ENCODE peak calls at places on chromosome 14, in eight cellular contexts. A, Q, Z, S, T, G, P and L are unnamed samples.

GRCh38 chr14:30855345-30856037 is 18.9 kb upstream of the COCH start:
- DNase-seq in A (no peak), Q (no peak), Z (peak), S (no peak), T (no peak), G (no peak), P (no peak), L (no peak)

GRCh38 chr14:77457115-77457521 is 283 bp downstream of the VIPAS39 start:
- DNase-seq in A (no peak), Q (no peak), Z (no peak), S (no peak), T (no peak), G (no peak), P (no peak), L (peak)

GRCh38 chr14:37172024-37172869 is at the start of gene SLC25A21:
- DNase-seq in A (peak), Q (peak), Z (no peak), S (peak), T (peak), G (peak), P (peak), L (peak)

GRCh38 chr14:75232597-75232996 is 46.0 kb upstream of the FOS start:
- DNase-seq in A (no peak), Q (no peak), Z (no peak), S (no peak), T (no peak), G (no peak), P (no peak), L (no peak)

GRCh38 chr14:80770114-80770917 is 171.2 kb downstream of the CEP128 start:
- DNase-seq in A (no peak), Q (no peak), Z (no peak), S (no peak), T (no peak), G (no peak), P (no peak), L (no peak)

GRCh38 chr14:58846682-58847465 is 209.1 kb downstream of the DACT1 start:
- DNase-seq in A (no peak), Q (no peak), Z (no peak), S (peak), T (no peak), G (no peak), P (no peak), L (no peak)

GRCh38 chr14:89576132-89576923 is 159.3 kb upstream of the FOXN3 start:
- DNase-seq in A (no peak), Q (no peak), Z (no peak), S (peak), T (no peak), G (no peak), P (no peak), L (peak)

GRCh38 chr14:21042918-21043317 is 756 bp downstream of the RNASE7 start:
- DNase-seq in A (no peak), Q (no peak), Z (no peak), S (no peak), T (no peak), G (no peak), P (no peak), L (no peak)

GRCh38 chr14:71250347-71250746 is 343.1 kb downstream of the PCNX1 start:
- DNase-seq in A (no peak), Q (no peak), Z (no peak), S (no peak), T (no peak), G (no peak), P (no peak), L (no peak)

GRCh38 chr14:58899317-58899713 is 261.6 kb downstream of the DACT1 start:
- DNase-seq in A (no peak), Q (no peak), Z (no peak), S (no peak), T (no peak), G (no peak), P (no peak), L (no peak)

GRCh38 chr14:68263563-68264350 is 444.2 kb downstream of the RAD51B start:
- DNase-seq in A (no peak), Q (no peak), Z (no peak), S (no peak), T (no peak), G (no peak), P (no peak), L (no peak)

GRCh38 chr14:90804776-90805391 is 11.3 kb downstream of the TTC7B start:
- DNase-seq in A (no peak), Q (no peak), Z (no peak), S (no peak), T (no peak), G (no peak), P (no peak), L (no peak)

GRCh38 chr14:55446127-55446736 is 5.8 kb upstream of the TBPL2 start:
- DNase-seq in A (peak), Q (no peak), Z (no peak), S (peak), T (peak), G (peak), P (no peak), L (peak)

GRCh38 chr14:106060576-106060975 is 534.2 kb downstream of the TMEM121 start:
- DNase-seq in A (no peak), Q (no peak), Z (no peak), S (no peak), T (no peak), G (no peak), P (no peak), L (no peak)

GRCh38 chr14:86796221-86797074 is 1196.5 kb downstream of the GALC start:
- DNase-seq in A (no peak), Q (no peak), Z (no peak), S (no peak), T (no peak), G (no peak), P (no peak), L (no peak)

GRCh38 chr14:77965919-77966435 is 166.1 kb downstream of the ADCK1 start:
- DNase-seq in A (peak), Q (peak), Z (peak), S (peak), T (no peak), G (peak), P (no peak), L (no peak)

DNA sequence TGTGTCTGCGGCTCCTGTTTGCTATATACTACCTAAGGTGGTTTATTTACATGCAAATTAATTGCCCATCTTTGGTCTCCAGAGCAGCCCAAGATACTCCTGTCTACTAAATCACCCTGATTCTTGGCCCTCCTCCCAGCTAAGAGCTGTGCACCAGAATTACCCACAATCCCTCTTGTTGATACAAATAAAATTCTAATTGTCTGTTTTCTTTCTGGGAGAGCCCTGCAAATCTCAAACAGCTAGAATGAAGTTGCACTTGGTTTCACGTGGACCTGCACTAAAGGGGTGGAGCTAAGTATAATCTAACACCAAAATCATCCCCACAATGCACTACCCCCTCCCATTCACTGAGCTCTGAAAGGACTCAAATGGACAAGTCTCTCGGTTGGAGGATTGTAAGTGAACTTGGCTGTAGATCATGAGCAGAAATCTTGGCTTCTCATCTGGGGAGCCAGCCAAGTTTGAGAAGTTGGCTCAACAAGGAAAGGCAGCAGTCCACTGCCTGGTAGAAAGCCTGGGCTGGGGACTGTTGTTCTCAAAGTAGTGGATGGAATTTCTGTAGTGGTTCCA is 6.6 kb downstream of the MAX start:
- DNase-seq in A (peak), Q (no peak), Z (no peak), S (no peak), T (peak), G (no peak), P (no peak), L (peak)
- TF ChIP-seq POLR2AphosphoS5 in A (peak), Q (no peak), Z (no peak), S (no peak), T (peak), G (no peak), P (no peak), L (peak)

GRCh38 chr14:24106672-24107271 is 7.8 kb upstream of the DCAF11 start:
- DNase-seq in A (no peak), Q (no peak), Z (no peak), S (no peak), T (no peak), G (no peak), P (no peak), L (no peak)
- TF ChIP-seq POLR2AphosphoS5 in A (no peak), Q (no peak), Z (no peak), S (no peak), T (no peak), G (no peak), P (no peak), L (no peak)

DNA sequence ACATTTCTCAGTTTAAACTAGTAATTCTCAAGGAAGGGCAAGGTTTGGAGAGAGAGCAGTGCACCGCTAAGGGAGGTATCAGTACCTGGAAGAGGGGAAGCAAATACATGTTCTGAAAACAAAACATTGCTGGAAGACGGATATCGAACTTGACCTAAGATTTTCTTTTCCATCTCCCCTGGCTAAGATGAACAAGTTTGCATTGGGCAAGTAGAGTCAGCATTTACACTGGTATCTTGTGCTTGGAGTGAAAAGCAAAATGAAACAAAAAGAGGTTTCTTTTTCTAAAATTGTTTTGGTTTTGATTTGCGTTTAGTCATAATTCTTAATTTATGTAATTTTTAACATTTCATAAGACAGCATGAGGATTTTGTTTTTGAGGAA is 881.5 kb downstream of the NRXN3 start:
- DNase-seq in A (no peak), Q (no peak), Z (no peak), S (no peak), T (no peak), G (no peak), P (no peak), L (no peak)
- TF ChIP-seq POLR2AphosphoS5 in A (no peak), Q (no peak), Z (no peak), S (no peak), T (no peak), G (no peak), P (no peak), L (no peak)

GRCh38 chr14:94077111-94077821 is 3.7 kb downstream of the DDX24 start:
- DNase-seq in A (no peak), Q (no peak), Z (no peak), S (no peak), T (no peak), G (no peak), P (no peak), L (no peak)

GRCh38 chr14:94077823-94078222 is 3.2 kb downstream of the DDX24 start:
- DNase-seq in A (no peak), Q (no peak), Z (no peak), S (no peak), T (no peak), G (no peak), P (no peak), L (no peak)

GRCh38 chr14:94081386-94081820 is 293 bp downstream of the IFI27L1 start:
- DNase-seq in A (no peak), Q (no peak), Z (no peak), S (no peak), T (peak), G (no peak), P (no peak), L (no peak)

GRCh38 chr14:94079891-94080605 is 954 bp downstream of the DDX24 start:
- DNase-seq in A (no peak), Q (no peak), Z (no peak), S (no peak), T (no peak), G (no peak), P (no peak), L (no peak)

DNA sequence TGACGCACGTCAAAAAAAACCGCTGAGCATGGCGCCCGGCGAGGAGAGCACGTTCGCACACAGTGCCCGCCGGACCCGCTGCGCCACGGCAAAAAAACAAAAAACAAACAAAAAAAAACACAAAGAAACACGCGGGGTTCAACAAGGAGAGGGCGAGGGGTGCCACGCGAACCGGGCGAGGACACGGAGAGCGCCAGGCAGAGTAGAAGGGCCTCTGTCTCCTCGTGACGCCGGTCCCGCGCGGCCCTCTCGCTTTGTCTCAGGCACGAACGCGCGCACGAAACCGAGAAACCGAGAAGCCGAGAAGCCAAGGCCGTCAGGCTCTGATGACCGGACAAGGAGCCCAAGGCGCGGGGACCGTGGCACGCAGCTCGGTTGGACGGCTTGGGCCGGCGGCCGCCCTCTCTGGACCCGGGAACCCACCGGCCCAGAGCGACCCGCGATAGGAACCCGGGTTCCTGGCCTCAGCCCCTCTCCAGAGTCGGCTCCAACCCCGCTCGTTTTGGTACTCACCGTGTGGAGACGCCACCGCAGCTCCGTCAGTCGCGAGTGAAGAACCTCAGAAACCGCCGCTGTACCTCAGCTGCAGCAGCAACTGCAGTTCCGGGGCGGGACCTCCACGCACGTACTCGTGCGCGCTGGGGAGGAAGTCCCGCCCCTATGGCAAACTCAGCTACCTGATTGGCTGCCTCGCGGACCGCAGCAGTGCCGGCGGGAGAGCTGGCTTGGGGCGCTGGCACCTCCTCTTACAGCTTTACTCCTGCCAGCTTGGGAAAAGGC is at the start of the genes DDX24 and IFI27L1:
- DNase-seq in A (peak), Q (peak), Z (peak), S (peak), T (peak), G (peak), P (peak), L (peak)
- TF ChIP-seq POLR2AphosphoS5 in A (peak), Q (peak), Z (peak), S (peak), T (peak), G (peak), P (peak), L (peak)

GRCh38 chr14:34043627-34044372 is 92.9 kb upstream of the EGLN3 start:
- DNase-seq in A (no peak), Q (no peak), Z (peak), S (peak), T (no peak), G (peak), P (no peak), L (no peak)
- TF ChIP-seq POLR2AphosphoS5 in A (no peak), Q (no peak), Z (peak), S (no peak), T (no peak), G (no peak), P (no peak), L (no peak)

GRCh38 chr14:52455291-52456088 is 96.8 kb downstream of the TXNDC16 start:
- DNase-seq in A (no peak), Q (no peak), Z (no peak), S (no peak), T (no peak), G (no peak), P (no peak), L (no peak)
- TF ChIP-seq POLR2AphosphoS5 in A (peak), Q (no peak), Z (no peak), S (no peak), T (no peak), G (no peak), P (no peak), L (peak)

DNA sequence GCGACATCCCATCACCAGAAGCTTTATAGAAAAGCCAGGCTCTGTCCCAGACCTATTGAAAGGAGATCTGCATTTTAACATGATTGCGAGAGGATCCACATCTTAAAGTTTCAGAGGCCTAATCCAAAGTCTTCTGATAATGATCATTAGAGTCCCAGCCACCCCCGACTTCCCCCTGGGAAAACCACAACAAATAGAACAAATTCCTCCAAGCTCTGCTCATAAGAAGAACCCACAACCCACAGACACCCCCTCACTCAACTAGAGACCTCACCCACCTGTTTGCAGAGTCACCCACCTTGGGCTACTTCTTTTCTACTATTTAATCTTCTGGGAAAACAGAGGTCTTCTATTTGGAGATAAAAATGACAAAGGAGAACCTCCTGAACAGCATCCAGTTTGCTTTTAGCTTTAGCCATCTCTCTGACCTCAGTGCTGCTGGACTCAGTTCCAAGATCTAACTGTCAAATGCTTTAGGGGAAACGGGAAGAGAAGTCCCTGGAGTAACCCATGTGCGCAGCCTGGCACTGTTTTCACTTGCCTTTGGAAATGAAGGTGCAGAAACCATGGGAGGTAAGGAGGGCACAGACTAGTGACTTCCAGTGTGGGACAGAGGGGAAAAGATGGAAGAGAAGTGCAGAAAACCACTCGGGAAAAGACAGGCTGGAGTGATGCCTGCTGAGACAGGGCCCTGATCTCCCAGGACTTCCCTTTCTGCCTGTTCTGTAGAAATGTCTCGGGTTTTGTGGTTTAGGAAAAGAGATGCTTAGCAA is 124.9 kb upstream of the HIF1A start:
- DNase-seq in A (no peak), Q (no peak), Z (no peak), S (no peak), T (no peak), G (no peak), P (no peak), L (no peak)
- TF ChIP-seq POLR2AphosphoS5 in A (no peak), Q (no peak), Z (no peak), S (no peak), T (no peak), G (no peak), P (no peak), L (no peak)

DNA sequence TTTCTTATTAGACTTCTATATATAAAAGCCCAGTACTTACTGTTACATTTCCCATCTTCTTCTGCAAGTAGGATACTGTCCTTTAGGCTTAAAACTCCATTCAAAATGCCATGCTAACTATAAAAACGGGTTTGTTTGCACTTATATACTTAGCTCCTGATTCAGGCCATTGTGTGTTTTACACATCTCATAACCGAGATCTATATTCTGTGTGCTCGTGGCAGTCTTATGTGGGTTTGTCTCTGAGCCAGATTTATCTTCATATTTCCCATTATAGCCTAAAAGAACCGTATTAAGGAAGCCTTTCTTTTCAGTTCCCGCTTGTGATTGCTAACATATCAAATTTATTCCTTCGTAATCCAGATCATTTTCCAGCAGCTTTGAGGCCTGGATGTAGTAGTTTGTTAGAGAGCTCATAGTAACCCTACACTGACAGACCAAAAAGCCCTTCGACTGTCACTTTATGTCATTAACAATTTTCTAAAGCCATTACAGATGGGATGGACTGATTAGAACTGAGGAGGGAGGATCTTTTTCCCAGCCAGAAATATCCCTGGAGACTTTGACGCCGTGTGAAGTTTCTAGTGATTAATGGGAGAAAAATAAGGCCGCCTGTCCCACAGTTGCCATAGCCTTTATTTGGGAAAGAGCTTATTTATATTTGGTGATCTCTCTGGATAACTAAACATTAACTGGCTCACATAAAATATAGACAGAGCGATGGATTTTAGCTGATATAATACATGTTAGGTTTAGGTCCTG is 508.5 kb downstream of the FOXG1 start:
- DNase-seq in A (no peak), Q (no peak), Z (no peak), S (no peak), T (no peak), G (no peak), P (no peak), L (no peak)
- TF ChIP-seq POLR2AphosphoS5 in A (no peak), Q (no peak), Z (no peak), S (no peak), T (no peak), G (no peak), P (no peak), L (no peak)

GRCh38 chr14:23561873-23562821 is 5.4 kb downstream of the AP1G2 start:
- DNase-seq in A (no peak), Q (no peak), Z (no peak), S (no peak), T (no peak), G (no peak), P (no peak), L (peak)

GRCh38 chr14:23559921-23560520 is 4.0 kb downstream of the THTPA start:
- DNase-seq in A (no peak), Q (no peak), Z (no peak), S (no peak), T (no peak), G (no peak), P (no peak), L (no peak)

GRCh38 chr14:23562822-23563472 is 4.6 kb downstream of the AP1G2 start:
- DNase-seq in A (peak), Q (no peak), Z (no peak), S (peak), T (no peak), G (peak), P (no peak), L (peak)

GRCh38 chr14:23559010-23559920 is 3.2 kb downstream of the THTPA start:
- DNase-seq in A (peak), Q (peak), Z (no peak), S (peak), T (no peak), G (peak), P (no peak), L (no peak)

GRCh38 chr14:23561259-23561658 is 5.2 kb downstream of the THTPA start:
- DNase-seq in A (no peak), Q (no peak), Z (no peak), S (no peak), T (no peak), G (no peak), P (no peak), L (peak)
- TF ChIP-seq POLR2AphosphoS5 in A (no peak), Q (no peak), Z (no peak), S (peak), T (no peak), G (no peak), P (peak), L (no peak)